ENCODE peak calls at places on chromosomes 2 and 18, in nine cellular contexts. G is EH; N is GM12892; K is frontal cortex; P is stimulated activated CD8-positive, alpha-beta memory T cell treated with anti-CD3 and anti-CD28 coated beads, Interleukin-4, amount 100 ng/mL, for 1 hour; H is NCI-H510A treated with DMSO at 0.1 percent for 48 hours; R is pulmonary artery endothelial cell; Q is HTR-8/SVneo; F is NCI-H748 treated with DMSO at 0.1 percent for 48 hours. U is an unnamed sample.

GRCh38 chr18:47876813-47877212 is 53.6 kb downstream of the SMAD2 start:
- DNase-seq in K (no peak), F (no peak), G (no peak), P (no peak), H (no peak), N (no peak), R (no peak), Q (no peak), U (no peak)

GRCh38 chr18:48590678-48591077 is 51.8 kb downstream of the CTIF start:
- DNase-seq in N (no peak), Q (no peak), P (no peak), K (no peak), G (peak), F (no peak), R (no peak), H (no peak), U (peak)

GRCh38 chr2:23602113-23602512 is 217.1 kb downstream of the KLHL29 start:
- DNase-seq in F (no peak), P (no peak), K (no peak), Q (peak), H (no peak), R (no peak), G (peak), N (no peak), U (no peak)

GRCh38 chr2:121489284-121489683 is 41.4 kb upstream of the RNU4ATAC start:
- DNase-seq in Q (no peak), R (no peak), P (no peak), G (peak), K (no peak), F (peak), N (no peak), H (peak), U (no peak)

GRCh38 chr2:179461367-179461886 is 196.8 kb upstream of the SESTD1 start:
- DNase-seq in G (peak), R (no peak), P (no peak), K (no peak), N (no peak), F (no peak), H (no peak), Q (no peak), U (no peak)

GRCh38 chr2:9205963-9206948 is at the start of gene ASAP2:
- DNase-seq in N (peak), P (no peak), F (peak), K (peak), G (peak), H (peak), R (no peak), Q (peak), U (peak)

GRCh38 chr2:162537651-162538050 is 193.7 kb downstream of the GCA start:
- DNase-seq in R (no peak), H (no peak), K (no peak), P (no peak), N (no peak), Q (no peak), G (no peak), F (no peak), U (no peak)

GRCh38 chr2:2012505-2012904 is 268.2 kb upstream of the PXDN start:
- DNase-seq in F (no peak), P (no peak), R (no peak), N (no peak), Q (no peak), K (no peak), G (no peak), H (no peak), U (no peak)

GRCh38 chr2:18792684-18793083 is 203.3 kb upstream of the NT5C1B start:
- DNase-seq in P (no peak), R (no peak), G (no peak), N (no peak), Q (no peak), H (no peak), K (no peak), F (no peak), U (no peak)

GRCh38 chr2:230932556-230933511 is 7.8 kb upstream of the GPR55 start:
- DNase-seq in K (peak), H (no peak), F (no peak), G (peak), Q (no peak), P (no peak), N (no peak), R (no peak), U (no peak)

GRCh38 chr18:21943456-21943855 is 202.9 kb downstream of the MIB1 start:
- DNase-seq in N (no peak), F (no peak), P (no peak), H (no peak), Q (no peak), R (no peak), K (no peak), G (no peak), U (no peak)

GRCh38 chr2:46377287-46377605 is 80.0 kb downstream of the EPAS1 start:
- DNase-seq in N (no peak), F (no peak), P (no peak), R (no peak), K (peak), H (no peak), Q (no peak), G (no peak), U (no peak)

GRCh38 chr18:37199741-37200140 is 365.9 kb downstream of the CELF4 start:
- DNase-seq in F (no peak), Q (no peak), K (no peak), R (no peak), H (no peak), N (no peak), P (no peak), G (no peak), U (no peak)

GRCh38 chr2:43226955-43227829 is 786 bp upstream of the ZFP36L2 start:
- DNase-seq in K (peak), R (no peak), F (peak), H (peak), Q (peak), G (peak), N (peak), P (no peak), U (peak)

GRCh38 chr2:229714736-229715541 is 584 bp upstream of the DNER start:
- DNase-seq in P (no peak), R (no peak), H (peak), F (no peak), G (peak), K (peak), Q (peak), N (peak), U (peak)

GRCh38 chr2:60476206-60476946 is 77.1 kb downstream of the BCL11A start:
- DNase-seq in F (no peak), G (no peak), P (no peak), H (no peak), N (no peak), R (no peak), Q (no peak), K (no peak), U (no peak)

GRCh38 chr2:317501-318424 is 29.9 kb upstream of the ALKAL2 start:
- DNase-seq in G (peak), F (no peak), Q (peak), R (no peak), N (no peak), P (no peak), K (no peak), H (no peak), U (no peak)

GRCh38 chr18:79924814-79925655 is 26.4 kb downstream of the SLC66A2 start:
- DNase-seq in Q (no peak), G (no peak), K (no peak), F (no peak), R (no peak), N (no peak), H (no peak), P (no peak), U (no peak)

GRCh38 chr2:240325006-240325653 is 110.3 kb upstream of the GPC1 start:
- DNase-seq in P (no peak), R (no peak), K (no peak), N (no peak), F (no peak), Q (no peak), G (no peak), H (no peak), U (no peak)

GRCh38 chr2:218780026-218780425 is 1.9 kb upstream of the CYP27A1 start:
- DNase-seq in R (no peak), F (no peak), N (no peak), P (no peak), G (no peak), Q (no peak), H (no peak), K (no peak), U (no peak)

GRCh38 chr18:48295586-48296311 is 113.4 kb downstream of the ZBTB7C start:
- DNase-seq in P (no peak), G (peak), K (peak), R (no peak), F (no peak), Q (no peak), H (peak), N (no peak), U (no peak)

GRCh38 chr2:664063-664462 is 13.1 kb downstream of the TMEM18 start:
- DNase-seq in F (no peak), Q (no peak), R (no peak), K (no peak), P (no peak), H (no peak), N (no peak), G (no peak), U (no peak)

GRCh38 chr2:207619764-207620203 is 5.4 kb downstream of the METTL21A start:
- DNase-seq in P (no peak), N (no peak), R (no peak), F (no peak), Q (no peak), K (no peak), G (no peak), H (no peak), U (no peak)

GRCh38 chr18:64872710-64873458 is 724.0 kb upstream of the LINC00305 start:
- DNase-seq in K (no peak), H (no peak), Q (no peak), G (no peak), F (no peak), P (no peak), R (no peak), N (no peak), U (no peak)

GRCh38 chr2:181680055-181680936 is at the start of gene NEUROD1:
- DNase-seq in G (no peak), N (no peak), P (no peak), Q (no peak), F (no peak), K (peak), H (peak), R (no peak), U (no peak)

GRCh38 chr2:171523339-171523931 is 1.2 kb downstream of the CYBRD1 start:
- DNase-seq in K (peak), G (peak), P (no peak), F (peak), H (peak), N (peak), Q (peak), R (peak), U (peak)

GRCh38 chr2:199312931-199313330 is 144.8 kb downstream of the SATB2 start:
- DNase-seq in P (no peak), Q (no peak), H (no peak), K (no peak), G (no peak), F (no peak), N (no peak), R (no peak), U (no peak)

GRCh38 chr18:59353079-59353680 is 5.9 kb downstream of the LMAN1 start:
- DNase-seq in F (no peak), K (no peak), N (no peak), G (peak), R (no peak), P (no peak), Q (no peak), H (no peak), U (no peak)

GRCh38 chr2:142094233-142094632 is 36.6 kb downstream of the LRP1B start:
- DNase-seq in H (no peak), R (no peak), K (no peak), P (no peak), Q (no peak), F (no peak), N (no peak), G (no peak), U (no peak)

GRCh38 chr2:53512071-53512841 is 255.3 kb upstream of the CHAC2 start:
- DNase-seq in F (no peak), N (no peak), Q (no peak), G (peak), P (no peak), R (no peak), K (no peak), H (no peak), U (no peak)

GRCh38 chr2:235968616-235969324 is 199.4 kb downstream of the GBX2 start:
- DNase-seq in Q (no peak), R (no peak), F (no peak), N (no peak), H (peak), K (no peak), G (no peak), P (no peak), U (no peak)

GRCh38 chr18:75205760-75206109 is 3.2 kb downstream of the PTGR3 start:
- DNase-seq in N (no peak), F (no peak), P (no peak), R (no peak), Q (no peak), K (no peak), G (peak), H (no peak), U (no peak)

GRCh38 chr2:39696838-39697237 is 31.1 kb downstream of the TMEM178A start:
- DNase-seq in G (peak), H (no peak), N (no peak), P (no peak), K (peak), F (no peak), R (peak), Q (peak), U (peak)

GRCh38 chr2:132977812-132978529 is 308.0 kb upstream of the LYPD1 start:
- DNase-seq in R (no peak), N (no peak), K (peak), Q (no peak), F (no peak), H (no peak), P (no peak), G (peak), U (no peak)

GRCh38 chr2:65309699-65310098 is 82.1 kb downstream of the ACTR2 start:
- DNase-seq in R (no peak), G (no peak), N (no peak), H (peak), Q (no peak), P (no peak), F (no peak), K (no peak), U (no peak)

GRCh38 chr18:9474103-9474982 is 970 bp upstream of the RALBP1 start:
- DNase-seq in R (peak), G (peak), K (no peak), Q (peak), P (no peak), F (peak), N (no peak), H (peak), U (peak)

GRCh38 chr18:52334307-52334706 is 5.7 kb upstream of the DCC start:
- DNase-seq in F (no peak), N (no peak), Q (no peak), P (no peak), G (no peak), K (no peak), H (no peak), R (no peak), U (no peak)

U was measured in LoVo.